ENCODE peak calls at places on chromosomes 5 and 9, in eight cellular contexts. N is tibial nerve, X is A549, U is body of pancreas, W is suprapubic skin, O is transverse colon, I is sigmoid colon, L is spleen. Q is an unnamed sample.

GRCh38 chr5:103389846-103390245 is 131.3 kb downstream of the MACIR start:
- DNase-seq in N (no peak), X (no peak), U (no peak), W (no peak), O (no peak), I (no peak), L (no peak), Q (no peak)

GRCh38 chr5:16483361-16483760 is 17.8 kb upstream of the ZNF622 start:
- DNase-seq in N (no peak), X (no peak), U (no peak), W (no peak), O (no peak), I (no peak), L (no peak), Q (no peak)

GRCh38 chr9:16461231-16461840 is 409.1 kb downstream of the BNC2 start:
- DNase-seq in N (no peak), X (no peak), U (no peak), W (no peak), O (no peak), I (no peak), L (no peak), Q (no peak)

GRCh38 chr5:172871982-172872381 is 37.9 kb downstream of the ERGIC1 start:
- DNase-seq in N (no peak), X (no peak), U (no peak), W (no peak), O (no peak), I (no peak), L (peak), Q (no peak)

GRCh38 chr5:122653087-122654017 is 121.5 kb upstream of the SNX2 start:
- DNase-seq in N (no peak), X (no peak), U (no peak), W (no peak), O (no peak), I (no peak), L (no peak), Q (no peak)

GRCh38 chr5:65198777-65199120 is 283.0 kb downstream of the ADAMTS6 start:
- DNase-seq in N (no peak), X (peak), U (no peak), W (no peak), O (no peak), I (no peak), L (no peak), Q (no peak)

GRCh38 chr5:42982107-42982622 is 58.0 kb downstream of the ANXA2R start:
- DNase-seq in N (no peak), X (no peak), U (no peak), W (no peak), O (no peak), I (no peak), L (no peak), Q (no peak)

GRCh38 chr9:5435912-5436311 is 1.8 kb downstream of the PLGRKT start:
- DNase-seq in N (no peak), X (no peak), U (no peak), W (no peak), O (no peak), I (no peak), L (no peak), Q (no peak)

GRCh38 chr9:70110194-70111041 is 66.8 kb downstream of the MAMDC2 start:
- DNase-seq in N (no peak), X (no peak), U (no peak), W (no peak), O (no peak), I (no peak), L (no peak), Q (no peak)

GRCh38 chr9:121201045-121201737 is 478 bp downstream of the RAB14 start:
- DNase-seq in N (no peak), X (no peak), U (peak), W (peak), O (peak), I (peak), L (peak), Q (peak)

GRCh38 chr9:96453625-96454024 is 3.7 kb downstream of the HABP4 start:
- DNase-seq in N (peak), X (peak), U (no peak), W (no peak), O (no peak), I (no peak), L (no peak), Q (no peak)

GRCh38 chr5:14112998-14113652 is 30.0 kb upstream of the TRIO start:
- DNase-seq in N (no peak), X (no peak), U (peak), W (no peak), O (peak), I (no peak), L (no peak), Q (peak)

GRCh38 chr9:112861638-112862555 is 28.8 kb downstream of the SLC46A2 start:
- DNase-seq in N (peak), X (no peak), U (peak), W (no peak), O (peak), I (peak), L (peak), Q (no peak)
- TF ChIP-seq CTCF in N (no peak), X (no peak), U (no peak), W (no peak), O (no peak), I (no peak), L (no peak), Q (no peak)

GRCh38 chr5:133818031-133818431 is 150.4 kb downstream of the C5orf15 start:
- DNase-seq in N (peak), X (peak), U (peak), W (no peak), O (no peak), I (peak), L (no peak), Q (no peak)
- H3K4me3 ChIP-seq in N (no peak), X (no peak), U (no peak), W (no peak), O (no peak), I (no peak), L (no peak), Q (no peak)

GRCh38 chr5:77086611-77087483 is at the start of gene ZBED3:
- DNase-seq in N (peak), X (peak), U (peak), W (peak), O (peak), I (peak), L (peak), Q (peak)
- TF ChIP-seq POLR2A in N (no peak), X (no peak), U (peak), W (no peak), O (peak), I (no peak), L (no peak), Q (no peak)

GRCh38 chr5:157366741-157367684 is 93.0 kb upstream of the NIPAL4 start:
- DNase-seq in N (peak), X (peak), U (no peak), W (no peak), O (no peak), I (peak), L (no peak), Q (no peak)
- TF ChIP-seq CTCF in N (peak), X (peak), U (no peak), W (no peak), O (peak), I (peak), L (no peak), Q (peak)

DNA sequence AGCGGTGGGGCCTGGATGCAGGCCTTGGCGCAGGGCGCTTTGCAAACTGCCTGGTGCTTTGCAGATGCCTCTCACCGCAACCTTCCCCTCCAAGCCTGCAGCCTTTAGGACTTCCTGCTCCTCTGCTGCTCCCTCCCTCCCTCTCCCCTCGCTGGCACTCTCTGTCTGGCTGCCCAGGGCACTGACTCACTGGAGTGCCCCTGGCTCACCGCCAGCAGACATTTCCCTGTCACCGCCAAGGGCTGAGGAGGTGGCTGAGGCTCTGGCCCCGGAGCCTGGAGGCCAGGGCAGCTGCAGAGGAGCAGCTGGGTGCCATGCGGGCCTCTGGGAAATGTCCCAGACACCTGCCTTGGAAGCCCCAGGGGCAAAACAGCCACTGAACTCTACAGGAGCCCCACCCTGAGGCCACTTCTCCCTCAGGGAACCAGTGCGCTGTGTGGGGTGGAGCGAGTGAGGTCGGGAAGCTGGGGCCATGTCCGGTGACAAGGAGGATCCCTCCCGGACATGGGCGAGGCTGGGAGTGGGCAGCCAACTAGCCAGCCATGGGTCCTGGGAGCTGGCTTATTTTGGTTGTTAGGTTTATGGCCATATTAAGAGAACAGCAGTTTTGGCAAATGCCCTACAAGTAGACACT is 53.4 kb downstream of the TENT4A start:
- DNase-seq in N (peak), X (peak), U (peak), W (peak), O (peak), I (peak), L (peak), Q (no peak)
- H3K4me3 ChIP-seq in N (no peak), X (peak), U (no peak), W (peak), O (no peak), I (no peak), L (no peak), Q (peak)

DNA sequence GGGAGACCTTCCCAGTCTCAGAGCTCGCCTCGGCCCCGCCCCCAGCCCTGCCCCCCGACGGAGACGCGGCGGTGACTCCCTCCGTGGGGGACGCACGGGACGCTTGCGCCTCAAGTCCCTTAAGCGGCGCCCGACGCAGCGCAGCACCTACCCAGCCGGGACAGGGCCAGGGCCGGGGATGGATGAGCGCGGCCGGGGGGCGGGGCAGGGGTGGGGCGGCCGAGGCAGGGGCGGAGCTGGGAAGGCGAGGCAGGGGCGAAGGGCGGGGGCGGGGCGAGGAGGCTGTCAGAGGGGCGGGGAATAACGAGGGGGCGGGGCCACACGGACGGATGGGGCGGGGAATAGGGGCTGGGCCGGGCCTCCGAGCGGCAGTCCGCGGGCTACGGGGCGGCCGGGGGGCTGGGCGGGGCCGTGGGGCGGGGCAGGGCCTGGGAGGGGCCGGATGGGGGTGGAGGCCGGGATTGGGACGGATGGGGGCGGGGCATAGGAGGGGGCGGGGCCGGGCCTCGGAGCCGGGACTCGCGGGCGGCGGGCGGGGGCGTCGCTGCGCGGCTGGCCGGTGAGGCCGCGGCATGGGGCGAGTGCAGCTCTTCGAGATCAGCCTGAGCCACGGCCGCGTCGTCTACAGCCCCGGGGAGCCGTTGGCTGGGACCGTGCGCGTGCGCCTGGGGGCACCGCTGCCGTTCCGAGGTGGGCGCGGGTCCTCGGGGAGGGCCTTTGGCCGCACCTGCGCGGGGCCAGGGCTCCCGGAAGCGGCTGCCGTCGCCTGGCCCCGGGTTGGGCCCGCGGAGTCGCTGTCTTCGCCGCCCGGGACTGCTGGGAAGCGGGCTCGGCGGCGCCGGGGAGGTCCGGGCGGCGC is at the start of gene ARRDC1:
- DNase-seq in N (peak), X (peak), U (peak), W (peak), O (peak), I (peak), L (peak), Q (peak)
- TF ChIP-seq POLR2A in N (no peak), X (peak), U (peak), W (no peak), O (peak), I (no peak), L (no peak), Q (peak)

DNA sequence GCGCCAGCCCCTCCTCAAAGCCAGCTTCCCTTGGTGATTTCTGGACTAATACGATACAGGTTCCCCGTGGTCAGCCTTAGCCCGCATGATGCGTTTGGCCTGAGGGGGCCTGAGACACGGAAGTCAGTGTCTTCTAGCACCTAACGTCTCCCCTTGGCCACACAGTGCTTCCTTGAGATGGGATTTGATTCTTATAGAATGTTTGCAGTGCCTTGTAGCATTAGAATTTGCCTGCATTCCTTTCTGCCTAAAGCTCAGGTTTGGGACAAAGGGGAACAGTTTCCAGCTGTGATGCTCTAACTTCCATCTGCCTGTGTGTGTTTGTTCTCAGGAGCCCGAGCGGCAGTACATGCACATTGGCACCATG is 34.4 kb downstream of the CFAP90 start:
- DNase-seq in N (no peak), X (no peak), U (no peak), W (no peak), O (no peak), I (no peak), L (no peak), Q (no peak)
- TF ChIP-seq CTCF in N (no peak), X (peak), U (no peak), W (no peak), O (no peak), I (no peak), L (no peak), Q (no peak)

Q was measured in Peyer's patch.